ENCODE peak calls at places on chromosomes 3 and 15, in seven cellular contexts. One of them, this sample, is unnamed.

GRCh38 chr3:191051037-191051436 is 148.0 kb upstream of the OSTN start:
- DNase-seq in glutamatergic neuron: no peak
- DNase-seq in BE2C: no peak
- DNase-seq in hepatic stellate cell: peak
- DNase-seq in activated T-cell treated with anti-CD3 and anti-CD28 coated beads for 48 hours: no peak
- DNase-seq in M059J: peak
- DNase-seq in aorta: no peak
- DNase-seq in this sample: no peak

GRCh38 chr3:191414732-191415131 is 46.2 kb upstream of the PYDC2 start:
- DNase-seq in aorta: no peak
- DNase-seq in activated T-cell treated with anti-CD3 and anti-CD28 coated beads for 48 hours: no peak
- DNase-seq in BE2C: no peak
- DNase-seq in M059J: no peak
- DNase-seq in hepatic stellate cell: no peak
- DNase-seq in glutamatergic neuron: no peak
- DNase-seq in this sample: no peak

GRCh38 chr3:37096972-37097371 is 77.4 kb downstream of the LRRFIP2 start:
- DNase-seq in hepatic stellate cell: no peak
- DNase-seq in glutamatergic neuron: no peak
- DNase-seq in BE2C: no peak
- DNase-seq in activated T-cell treated with anti-CD3 and anti-CD28 coated beads for 48 hours: no peak
- DNase-seq in aorta: no peak
- DNase-seq in M059J: peak
- DNase-seq in this sample: no peak

GRCh38 chr3:71645140-71645539 is 61.6 kb upstream of the FOXP1 start:
- DNase-seq in M059J: no peak
- DNase-seq in activated T-cell treated with anti-CD3 and anti-CD28 coated beads for 48 hours: no peak
- DNase-seq in glutamatergic neuron: no peak
- DNase-seq in BE2C: no peak
- DNase-seq in hepatic stellate cell: no peak
- DNase-seq in aorta: no peak
- DNase-seq in this sample: no peak

GRCh38 chr3:143627336-143627735 is 220.9 kb downstream of the SLC9A9 start:
- DNase-seq in M059J: peak
- DNase-seq in activated T-cell treated with anti-CD3 and anti-CD28 coated beads for 48 hours: peak
- DNase-seq in hepatic stellate cell: no peak
- DNase-seq in aorta: no peak
- DNase-seq in BE2C: no peak
- DNase-seq in glutamatergic neuron: no peak
- DNase-seq in this sample: no peak

GRCh38 chr15:83064859-83065258 is 2.2 kb downstream of the BTBD1 start:
- DNase-seq in hepatic stellate cell: no peak
- DNase-seq in aorta: no peak
- DNase-seq in M059J: peak
- DNase-seq in glutamatergic neuron: no peak
- DNase-seq in activated T-cell treated with anti-CD3 and anti-CD28 coated beads for 48 hours: no peak
- DNase-seq in BE2C: no peak
- DNase-seq in this sample: no peak

GRCh38 chr15:52960283-52960682 is 170.1 kb upstream of the ONECUT1 start:
- DNase-seq in BE2C: no peak
- DNase-seq in aorta: no peak
- DNase-seq in glutamatergic neuron: no peak
- DNase-seq in activated T-cell treated with anti-CD3 and anti-CD28 coated beads for 48 hours: no peak
- DNase-seq in hepatic stellate cell: no peak
- DNase-seq in M059J: no peak
- DNase-seq in this sample: no peak

GRCh38 chr15:68578175-68578959 is 426 bp upstream of the CORO2B start:
- DNase-seq in BE2C: peak
- DNase-seq in glutamatergic neuron: peak
- DNase-seq in activated T-cell treated with anti-CD3 and anti-CD28 coated beads for 48 hours: peak
- DNase-seq in M059J: peak
- DNase-seq in hepatic stellate cell: peak
- DNase-seq in aorta: peak
- DNase-seq in this sample: peak

GRCh38 chr15:100216177-100216576 is 125.6 kb downstream of the ADAMTS17 start:
- DNase-seq in hepatic stellate cell: no peak
- DNase-seq in glutamatergic neuron: no peak
- DNase-seq in aorta: no peak
- DNase-seq in activated T-cell treated with anti-CD3 and anti-CD28 coated beads for 48 hours: no peak
- DNase-seq in M059J: no peak
- DNase-seq in BE2C: no peak
- DNase-seq in this sample: no peak

GRCh38 chr15:58951388-58952060 is 18.0 kb upstream of the SLTM start:
- DNase-seq in activated T-cell treated with anti-CD3 and anti-CD28 coated beads for 48 hours: no peak
- DNase-seq in hepatic stellate cell: no peak
- DNase-seq in M059J: peak
- DNase-seq in BE2C: no peak
- DNase-seq in glutamatergic neuron: no peak
- DNase-seq in aorta: no peak
- DNase-seq in this sample: peak

GRCh38 chr3:187736418-187736871 is 8.8 kb downstream of the BCL6 start:
- DNase-seq in glutamatergic neuron: no peak
- DNase-seq in aorta: no peak
- DNase-seq in hepatic stellate cell: no peak
- DNase-seq in M059J: peak
- DNase-seq in activated T-cell treated with anti-CD3 and anti-CD28 coated beads for 48 hours: no peak
- DNase-seq in BE2C: no peak
- DNase-seq in this sample: no peak

GRCh38 chr3:150319900-150320299 is 88.2 kb upstream of the TSC22D2 start:
- DNase-seq in aorta: no peak
- DNase-seq in glutamatergic neuron: no peak
- DNase-seq in hepatic stellate cell: peak
- DNase-seq in BE2C: no peak
- DNase-seq in activated T-cell treated with anti-CD3 and anti-CD28 coated beads for 48 hours: no peak
- DNase-seq in M059J: peak
- DNase-seq in this sample: peak

GRCh38 chr3:14918356-14918860 is 29.0 kb upstream of the NR2C2 start:
- DNase-seq in M059J: no peak
- DNase-seq in hepatic stellate cell: no peak
- DNase-seq in BE2C: no peak
- DNase-seq in aorta: no peak
- DNase-seq in activated T-cell treated with anti-CD3 and anti-CD28 coated beads for 48 hours: no peak
- DNase-seq in glutamatergic neuron: no peak
- DNase-seq in this sample: no peak

GRCh38 chr3:16728762-16729745 is 123.8 kb upstream of the DAZL start:
- DNase-seq in hepatic stellate cell: peak
- DNase-seq in aorta: no peak
- DNase-seq in glutamatergic neuron: no peak
- DNase-seq in activated T-cell treated with anti-CD3 and anti-CD28 coated beads for 48 hours: no peak
- DNase-seq in BE2C: no peak
- DNase-seq in M059J: peak
- DNase-seq in this sample: no peak

GRCh38 chr3:23096041-23096440 is 107.1 kb upstream of the UBE2E2 start:
- DNase-seq in aorta: no peak
- DNase-seq in glutamatergic neuron: no peak
- DNase-seq in activated T-cell treated with anti-CD3 and anti-CD28 coated beads for 48 hours: no peak
- DNase-seq in hepatic stellate cell: peak
- DNase-seq in BE2C: no peak
- DNase-seq in M059J: no peak
- DNase-seq in this sample: no peak

GRCh38 chr3:191246628-191247027 is 47.6 kb downstream of the OSTN start:
- DNase-seq in M059J: peak
- DNase-seq in BE2C: no peak
- DNase-seq in aorta: no peak
- DNase-seq in glutamatergic neuron: no peak
- DNase-seq in activated T-cell treated with anti-CD3 and anti-CD28 coated beads for 48 hours: no peak
- DNase-seq in hepatic stellate cell: peak
- DNase-seq in this sample: peak

GRCh38 chr3:23805228-23805880 is 401 bp upstream of the UBE2E1 start:
- DNase-seq in M059J: no peak
- DNase-seq in hepatic stellate cell: no peak
- DNase-seq in BE2C: no peak
- DNase-seq in glutamatergic neuron: no peak
- DNase-seq in aorta: no peak
- DNase-seq in activated T-cell treated with anti-CD3 and anti-CD28 coated beads for 48 hours: no peak
- DNase-seq in this sample: no peak

GRCh38 chr15:93046120-93046519 is 42.9 kb downstream of the RGMA start:
- DNase-seq in M059J: no peak
- DNase-seq in aorta: no peak
- DNase-seq in activated T-cell treated with anti-CD3 and anti-CD28 coated beads for 48 hours: no peak
- DNase-seq in hepatic stellate cell: no peak
- DNase-seq in BE2C: no peak
- DNase-seq in glutamatergic neuron: no peak
- DNase-seq in this sample: no peak

GRCh38 chr3:13539285-13539625 is 9.7 kb upstream of the FBLN2 start:
- DNase-seq in aorta: no peak
- DNase-seq in hepatic stellate cell: no peak
- DNase-seq in BE2C: no peak
- DNase-seq in activated T-cell treated with anti-CD3 and anti-CD28 coated beads for 48 hours: no peak
- DNase-seq in glutamatergic neuron: no peak
- DNase-seq in M059J: peak
- DNase-seq in this sample: no peak

GRCh38 chr15:71888797-71889196 is 78.4 kb downstream of the NR2E3 start:
- DNase-seq in glutamatergic neuron: no peak
- DNase-seq in BE2C: no peak
- DNase-seq in hepatic stellate cell: no peak
- DNase-seq in aorta: no peak
- DNase-seq in activated T-cell treated with anti-CD3 and anti-CD28 coated beads for 48 hours: no peak
- DNase-seq in M059J: no peak
- DNase-seq in this sample: no peak

GRCh38 chr3:45628746-45629145 is 34.2 kb downstream of the LIMD1 start:
- DNase-seq in hepatic stellate cell: peak
- DNase-seq in aorta: peak
- DNase-seq in M059J: no peak
- DNase-seq in glutamatergic neuron: no peak
- DNase-seq in BE2C: no peak
- DNase-seq in activated T-cell treated with anti-CD3 and anti-CD28 coated beads for 48 hours: no peak
- DNase-seq in this sample: no peak

GRCh38 chr15:95561463-95561862 is 769.0 kb upstream of the NR2F2 start:
- DNase-seq in BE2C: no peak
- DNase-seq in glutamatergic neuron: no peak
- DNase-seq in activated T-cell treated with anti-CD3 and anti-CD28 coated beads for 48 hours: no peak
- DNase-seq in M059J: no peak
- DNase-seq in aorta: no peak
- DNase-seq in hepatic stellate cell: no peak
- DNase-seq in this sample: no peak

GRCh38 chr15:92078270-92078669 is 224.8 kb downstream of the SLCO3A1 start:
- DNase-seq in activated T-cell treated with anti-CD3 and anti-CD28 coated beads for 48 hours: no peak
- DNase-seq in glutamatergic neuron: no peak
- DNase-seq in M059J: no peak
- DNase-seq in hepatic stellate cell: no peak
- DNase-seq in aorta: no peak
- DNase-seq in BE2C: no peak
- DNase-seq in this sample: no peak

GRCh38 chr3:85670626-85671025 is 711.8 kb downstream of the CADM2 start:
- DNase-seq in M059J: no peak
- DNase-seq in aorta: no peak
- DNase-seq in activated T-cell treated with anti-CD3 and anti-CD28 coated beads for 48 hours: no peak
- DNase-seq in BE2C: no peak
- DNase-seq in hepatic stellate cell: no peak
- DNase-seq in glutamatergic neuron: no peak
- DNase-seq in this sample: no peak

GRCh38 chr15:90869601-90870353 is 1.4 kb downstream of the FURIN start:
- DNase-seq in BE2C: no peak
- DNase-seq in glutamatergic neuron: no peak
- DNase-seq in M059J: peak
- DNase-seq in aorta: peak
- DNase-seq in hepatic stellate cell: peak
- DNase-seq in activated T-cell treated with anti-CD3 and anti-CD28 coated beads for 48 hours: no peak
- DNase-seq in this sample: peak

This sample was measured in amniotic stem cell.